ENCODE peak calls at places on chromosomes 4 and X, in five cellular contexts. F is effector memory CD4-positive, alpha-beta T cell; X is tibial nerve; K is CD8-positive, alpha-beta memory T cell; B is fibroblast of lung. A is an unnamed sample. For H3K4me1, the result is how much of the 10 kb centered on the place peaks cover.

GRCh38 chrX:39484669-39485068 is 613.1 kb downstream of the BCOR start:
- DNase-seq in F (no peak), X (no peak), K (no peak), B (no peak), A (no peak)

GRCh38 chr4:151583188-151583587 is 174.2 kb downstream of the FHIP1A start:
- DNase-seq in F (no peak), X (no peak), K (no peak), B (no peak), A (no peak)

GRCh38 chr4:188930822-188931221 is 791.6 kb downstream of the TRIML1 start:
- DNase-seq in F (no peak), X (no peak), K (peak), B (no peak), A (peak)

GRCh38 chr4:27318740-27319139 is 458.1 kb downstream of the STIM2 start:
- DNase-seq in F (no peak), X (no peak), K (no peak), B (no peak), A (no peak)

GRCh38 chr4:69800599-69800998 is 40.2 kb upstream of the SULT1B1 start:
- DNase-seq in F (no peak), X (no peak), K (no peak), B (peak), A (no peak)

GRCh38 chr4:37584087-37584486 is 102.1 kb downstream of the RELL1 start:
- DNase-seq in F (no peak), X (no peak), K (no peak), B (no peak), A (no peak)

GRCh38 chrX:13533726-13534125 is 35.7 kb upstream of the EGFL6 start:
- DNase-seq in F (no peak), X (no peak), K (no peak), B (peak), A (no peak)

GRCh38 chrX:150291014-150291413 is 72.1 kb upstream of the MAMLD1 start:
- DNase-seq in F (no peak), X (no peak), K (no peak), B (no peak), A (no peak)

GRCh38 chr4:185343726-185344581 is 51.8 kb downstream of the LRP2BP start:
- DNase-seq in F (no peak), X (peak), K (no peak), B (peak), A (no peak)

GRCh38 chr4:104735174-104735573 is 240.5 kb upstream of the CXXC4 start:
- DNase-seq in F (no peak), X (no peak), K (no peak), B (no peak), A (no peak)

GRCh38 chrX:40108959-40109287 is 11.2 kb upstream of the BCOR start:
- DNase-seq in F (peak), X (peak), K (peak), B (peak), A (peak)

GRCh38 chr4:8547912-8548730 is 32.1 kb upstream of the GPR78 start:
- DNase-seq in F (no peak), X (no peak), K (no peak), B (no peak), A (no peak)

GRCh38 chr4:165204462-165204830 is 2.9 kb upstream of the KLHL2 start:
- DNase-seq in F (no peak), X (no peak), K (no peak), B (peak), A (no peak)

GRCh38 chr4:150673793-150674192 is 91.8 kb downstream of the MAB21L2 start:
- DNase-seq in F (no peak), X (no peak), K (no peak), B (no peak), A (no peak)

GRCh38 chrX:84729809-84730208 is 227.6 kb upstream of the HDX start:
- DNase-seq in F (no peak), X (peak), K (peak), B (peak), A (peak)

GRCh38 chr4:89000844-89001360 is 56.1 kb downstream of the FAM13A start:
- DNase-seq in F (no peak), X (no peak), K (no peak), B (peak), A (no peak)

GRCh38 chr4:13088726-13089658 is 395.1 kb downstream of the RAB28 start:
- DNase-seq in F (no peak), X (peak), K (no peak), B (peak), A (no peak)

GRCh38 chr4:188783606-188784157 is 644.4 kb downstream of the TRIML1 start:
- DNase-seq in F (no peak), X (no peak), K (no peak), B (no peak), A (no peak)

GRCh38 chr4:124429746-124430250 is 282.7 kb downstream of the ANKRD50 start:
- DNase-seq in F (no peak), X (no peak), K (no peak), B (no peak), A (no peak)

GRCh38 chrX:36445576-36445975 is 526.0 kb downstream of the CFAP47 start:
- DNase-seq in F (no peak), X (no peak), K (no peak), B (no peak), A (no peak)

DNA sequence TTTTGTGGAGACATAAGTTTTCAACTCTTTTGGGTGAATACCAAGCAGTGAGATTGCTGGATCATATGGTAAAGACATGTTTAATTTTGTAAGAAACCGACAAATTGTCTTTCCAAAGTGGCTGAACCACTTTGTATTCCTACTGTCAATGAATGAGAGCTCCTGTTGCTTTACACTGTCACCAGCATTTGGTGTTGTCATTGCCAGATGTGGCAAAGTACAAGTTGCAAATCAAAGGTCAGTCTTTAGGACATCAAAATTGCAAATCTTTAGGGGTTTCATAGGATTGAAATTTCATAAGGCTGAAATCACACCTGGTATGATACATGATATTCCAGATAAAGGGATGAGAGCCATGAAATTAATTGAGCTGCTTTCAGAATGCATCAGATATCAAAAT is 67.7 kb upstream of the ELOVL6 start:
- DNase-seq in F (no peak), X (no peak), K (no peak), B (no peak), A (no peak)
- H3K27ac ChIP-seq in F (no peak), X (no peak), K (no peak), B (no peak), A (no peak)

GRCh38 chr4:101328063-101328602 is 19.2 kb downstream of the PPP3CA start:
- DNase-seq in F (no peak), X (no peak), K (peak), B (no peak), A (peak)
- H3K4me1 ChIP-seq in F (under half), X (under half), K (under half), B (under half), A (under half)

DNA sequence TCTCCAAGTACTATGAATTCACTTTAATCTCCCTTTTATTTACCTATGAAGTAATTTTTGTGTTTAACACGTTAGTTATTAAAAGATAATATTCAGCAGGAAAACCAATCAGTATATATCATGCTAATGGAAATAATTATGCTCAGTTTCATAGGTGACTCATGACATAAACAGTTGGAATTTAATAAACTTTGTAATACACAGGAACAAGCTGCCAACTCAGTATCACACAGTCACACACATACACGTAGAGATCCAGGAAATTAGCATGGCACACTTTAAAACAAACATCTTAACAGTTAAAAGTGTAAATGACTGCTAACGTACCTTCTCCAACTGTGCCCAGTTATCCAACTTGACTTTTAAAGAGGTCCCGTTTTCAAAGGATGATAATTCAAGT is 2.3 kb downstream of the SPATA4 start:
- DNase-seq in F (no peak), X (no peak), K (no peak), B (peak), A (no peak)
- H3K4me3 ChIP-seq in F (no peak), X (no peak), K (no peak), B (no peak), A (no peak)

GRCh38 chr4:52996261-52997131 is 134.4 kb downstream of the RASL11B start:
- DNase-seq in F (no peak), X (peak), K (no peak), B (peak), A (no peak)
- H3K27ac ChIP-seq in F (no peak), X (peak), K (no peak), B (peak), A (no peak)

GRCh38 chr4:680091-680490 is 5.7 kb downstream of the MYL5 start:
- DNase-seq in F (no peak), X (no peak), K (no peak), B (no peak), A (no peak)
- H3K4me1 ChIP-seq in F (under half), X (under half), K (under half), B (under half), A (under half)